ENCODE peak calls at places on chromosomes 12 and 14, in seven cellular contexts. J is CD8-positive, alpha-beta T cell; M is IMR-90; G is CD4-positive, alpha-beta memory T cell; Z is iPS DF 6.9; F is spleen; E is neuronal stem cell. A is an unnamed sample. For H3K4me1, the result is how much of the 10 kb centered on the place peaks cover.

GRCh38 chr12:89073027-89073398 is 279.3 kb downstream of the DUSP6 start:
- DNase-seq in G (no peak), Z (no peak), J (no peak), E (no peak), F (no peak), M (peak), A (no peak)

GRCh38 chr12:124381454-124382207 is 86.7 kb downstream of the RFLNA start:
- DNase-seq in G (no peak), F (peak), J (no peak), Z (no peak), M (peak), E (no peak), A (no peak)

GRCh38 chr12:64618953-64619590 is 8.8 kb downstream of the RASSF3 start:
- DNase-seq in G (no peak), J (no peak), E (no peak), Z (no peak), F (no peak), M (peak), A (no peak)

GRCh38 chr12:16610743-16611142 is 4.8 kb upstream of the LMO3 start:
- DNase-seq in J (no peak), G (no peak), Z (no peak), E (no peak), M (no peak), F (no peak), A (no peak)

GRCh38 chr14:52124791-52125661 is 56.2 kb upstream of the NID2 start:
- DNase-seq in Z (peak), J (no peak), E (no peak), G (peak), F (no peak), M (peak), A (peak)

GRCh38 chr12:63124778-63125177 is 26.2 kb downstream of the AVPR1A start:
- DNase-seq in J (no peak), G (no peak), E (no peak), Z (no peak), M (no peak), F (no peak), A (no peak)

GRCh38 chr14:92486881-92487280 is 26.7 kb upstream of the RIN3 start:
- DNase-seq in G (no peak), J (no peak), Z (no peak), E (no peak), M (peak), F (no peak), A (no peak)

GRCh38 chr14:105865904-105866840 is 339.8 kb downstream of the TMEM121 start:
- DNase-seq in Z (no peak), F (peak), M (no peak), J (no peak), G (no peak), E (no peak), A (no peak)

GRCh38 chr14:69484444-69485113 is at the start of gene PLEKHD1:
- DNase-seq in G (no peak), M (no peak), E (peak), Z (no peak), J (no peak), F (no peak), A (no peak)

GRCh38 chr12:6570264-6570887 is 2.3 kb upstream of the NOP2 start:
- DNase-seq in F (peak), E (no peak), G (peak), M (no peak), J (peak), Z (no peak), A (no peak)

GRCh38 chr12:129028824-129029223 is 175.5 kb downstream of the GLT1D1 start:
- DNase-seq in G (no peak), J (no peak), M (no peak), Z (no peak), F (no peak), E (no peak), A (no peak)

GRCh38 chr12:42735869-42736361 is 146.4 kb upstream of the PRICKLE1 start:
- DNase-seq in F (no peak), J (no peak), E (no peak), G (no peak), Z (no peak), M (no peak), A (no peak)

GRCh38 chr12:71671816-71672215 is 7.7 kb downstream of the THAP2 start:
- DNase-seq in G (no peak), E (no peak), M (no peak), Z (no peak), F (no peak), J (no peak), A (no peak)

GRCh38 chr12:106090586-106091411 is 48.0 kb downstream of the NUAK1 start:
- DNase-seq in J (no peak), E (no peak), F (no peak), Z (no peak), M (peak), G (no peak), A (no peak)

GRCh38 chr12:64560395-64561301 is 49.6 kb upstream of the RASSF3 start:
- DNase-seq in J (no peak), G (no peak), E (no peak), F (no peak), Z (no peak), M (peak), A (no peak)

GRCh38 chr12:103441437-103442186 is 54.2 kb downstream of the C12orf42 start:
- DNase-seq in G (peak), E (no peak), J (peak), M (no peak), F (peak), Z (no peak), A (peak)

GRCh38 chr14:68486033-68486732 is 306.7 kb downstream of the ZFP36L1 start:
- DNase-seq in F (no peak), Z (no peak), J (no peak), G (no peak), E (no peak), M (no peak), A (no peak)

GRCh38 chr12:58657175-58657574 is 263.1 kb downstream of the LRIG3 start:
- DNase-seq in M (no peak), E (no peak), F (no peak), Z (no peak), G (no peak), J (no peak), A (no peak)

GRCh38 chr14:80549141-80549540 is 337.8 kb upstream of the DIO2 start:
- DNase-seq in G (no peak), E (no peak), F (no peak), J (no peak), Z (no peak), M (no peak), A (no peak)

GRCh38 chr14:26966942-26967341 is 369.1 kb upstream of the NOVA1 start:
- DNase-seq in G (no peak), Z (no peak), F (no peak), E (no peak), J (no peak), M (no peak), A (no peak)

GRCh38 chr12:115866909-115867525 is 410.5 kb downstream of the MED13L start:
- DNase-seq in F (no peak), E (no peak), J (no peak), Z (no peak), M (no peak), G (no peak), A (no peak)

GRCh38 chr12:12804432-12804886 is 8.7 kb upstream of the DDX47 start:
- DNase-seq in G (no peak), F (no peak), Z (no peak), E (no peak), J (no peak), M (peak), A (no peak)

GRCh38 chr12:105906545-105906944 is 232.2 kb downstream of the NUAK1 start:
- DNase-seq in M (no peak), F (no peak), J (no peak), G (no peak), Z (no peak), E (no peak), A (no peak)

GRCh38 chr14:67971627-67972625 is 152.3 kb downstream of the RAD51B start:
- DNase-seq in M (peak), F (no peak), G (no peak), Z (no peak), J (no peak), E (no peak), A (no peak)

GRCh38 chr14:84749191-84749945 is 780.6 kb upstream of the FLRT2 start:
- DNase-seq in E (no peak), M (no peak), F (no peak), J (no peak), G (no peak), Z (no peak), A (no peak)

GRCh38 chr12:41769810-41770209 is 374.9 kb downstream of the GXYLT1 start:
- DNase-seq in E (no peak), F (no peak), G (no peak), M (no peak), Z (no peak), J (no peak), A (no peak)

GRCh38 chr12:124294686-124295315 is at the start of gene RFLNA:
- DNase-seq in E (peak), J (no peak), Z (no peak), F (no peak), G (no peak), M (no peak), A (no peak)

GRCh38 chr14:99260652-99261551 is 11.1 kb downstream of the BCL11B start:
- DNase-seq in J (peak), F (peak), Z (no peak), G (peak), M (no peak), E (no peak), A (peak)

GRCh38 chr12:31876568-31877424 is 82.4 kb upstream of the RESF1 start:
- DNase-seq in G (no peak), F (no peak), M (no peak), E (no peak), Z (no peak), J (no peak), A (no peak)

GRCh38 chr12:58268080-58268479 is 326.7 kb downstream of the ATP23 start:
- DNase-seq in J (no peak), G (no peak), Z (no peak), E (no peak), M (peak), F (no peak), A (no peak)

GRCh38 chr14:89702151-89702936 is 252.2 kb downstream of the EFCAB11 start:
- DNase-seq in J (no peak), Z (no peak), G (no peak), M (peak), F (no peak), E (peak), A (no peak)

GRCh38 chr14:64170190-64170589 is 124.0 kb downstream of the ESR2 start:
- DNase-seq in E (no peak), Z (no peak), J (no peak), F (no peak), M (no peak), G (no peak), A (no peak)

GRCh38 chr14:61616524-61617185 is 78.7 kb upstream of the HIF1A start:
- DNase-seq in M (peak), E (no peak), J (no peak), F (no peak), G (no peak), Z (no peak), A (no peak)

GRCh38 chr12:130098301-130099005 is 63.8 kb upstream of the FZD10 start:
- DNase-seq in Z (no peak), G (no peak), J (no peak), F (no peak), E (no peak), M (no peak), A (no peak)

GRCh38 chr14:76909266-76909665 is 83.1 kb downstream of the LRRC74A start:
- DNase-seq in F (no peak), G (no peak), E (no peak), Z (no peak), J (no peak), M (no peak), A (no peak)

GRCh38 chr14:45070215-45070614 is 13.7 kb upstream of the PRPF39 start:
- DNase-seq in Z (no peak), F (no peak), J (no peak), E (no peak), G (no peak), M (peak), A (no peak)

GRCh38 chr12:90922068-90922743 is 32.8 kb downstream of the CCER1 start:
- DNase-seq in Z (no peak), M (peak), F (no peak), G (no peak), J (no peak), E (no peak), A (no peak)

GRCh38 chr12:13472690-13473089 is 276.2 kb downstream of the EMP1 start:
- DNase-seq in G (no peak), E (no peak), J (no peak), Z (no peak), F (no peak), M (peak), A (no peak)

GRCh38 chr12:124480469-124481256 is 86.7 kb downstream of the NCOR2 start:
- DNase-seq in M (peak), F (peak), Z (no peak), E (no peak), G (peak), J (peak), A (no peak)

GRCh38 chr12:93122089-93122488 is 193.0 kb upstream of the EEA1 start:
- DNase-seq in G (no peak), Z (no peak), E (no peak), J (no peak), F (no peak), M (peak), A (no peak)

GRCh38 chr12:53005215-53005985 is 856 bp upstream of the EIF4B start:
- DNase-seq in J (no peak), G (no peak), F (peak), E (peak), M (no peak), Z (no peak), A (no peak)
- H3K4me1 ChIP-seq in J (under half), G (under half), F (under half), E (under half), M (under half), Z (under half), A (under half)

DNA sequence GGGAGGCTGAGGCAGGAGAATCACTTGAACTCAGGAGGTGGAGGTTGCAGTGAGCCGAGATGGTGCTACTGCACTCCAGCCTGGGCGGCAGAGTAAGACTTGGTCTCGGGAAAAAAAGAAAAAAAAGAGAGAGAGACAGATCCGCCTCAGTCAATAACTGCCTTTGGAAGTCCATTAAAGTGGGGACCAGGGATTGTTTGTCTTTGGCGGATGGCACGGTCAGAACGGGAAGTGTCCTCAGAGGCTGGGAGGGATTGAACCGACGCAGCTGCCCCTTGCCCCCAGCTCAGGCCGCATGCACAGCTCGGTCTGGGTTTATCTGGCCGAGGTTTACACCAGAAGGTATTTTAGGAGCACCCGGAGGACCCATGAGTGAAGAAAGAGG is 54.4 kb downstream of the TESC start:
- DNase-seq in J (no peak), Z (no peak), F (no peak), M (no peak), G (no peak), E (no peak), A (no peak)
- H3K4me3 ChIP-seq in J (no peak), Z (no peak), F (no peak), M (no peak), G (no peak), E (no peak), A (no peak)

DNA sequence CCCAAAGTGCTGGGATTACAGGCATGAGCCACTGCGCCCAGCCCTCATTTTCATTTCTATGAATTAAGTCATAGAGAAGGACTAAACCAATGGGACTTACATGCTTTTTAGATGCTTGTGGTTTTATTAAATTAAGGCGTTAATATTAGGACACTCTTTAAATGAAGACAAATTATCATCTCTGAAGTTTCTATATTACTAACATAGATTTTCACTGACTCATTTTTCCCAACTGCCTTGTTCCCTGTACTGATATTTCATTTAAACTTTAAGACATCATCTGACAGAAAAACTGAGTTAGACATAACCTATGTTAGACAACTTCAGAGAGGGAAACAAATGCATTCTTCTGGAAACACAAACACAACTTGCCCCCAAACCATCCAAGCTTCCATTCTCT is 99.8 kb downstream of the BTG1 start:
- DNase-seq in G (no peak), E (no peak), M (no peak), F (no peak), J (no peak), Z (no peak), A (no peak)
- H3K4me1 ChIP-seq in G (half or more), E (under half), M (under half), F (under half), J (under half), Z (under half), A (under half)

DNA sequence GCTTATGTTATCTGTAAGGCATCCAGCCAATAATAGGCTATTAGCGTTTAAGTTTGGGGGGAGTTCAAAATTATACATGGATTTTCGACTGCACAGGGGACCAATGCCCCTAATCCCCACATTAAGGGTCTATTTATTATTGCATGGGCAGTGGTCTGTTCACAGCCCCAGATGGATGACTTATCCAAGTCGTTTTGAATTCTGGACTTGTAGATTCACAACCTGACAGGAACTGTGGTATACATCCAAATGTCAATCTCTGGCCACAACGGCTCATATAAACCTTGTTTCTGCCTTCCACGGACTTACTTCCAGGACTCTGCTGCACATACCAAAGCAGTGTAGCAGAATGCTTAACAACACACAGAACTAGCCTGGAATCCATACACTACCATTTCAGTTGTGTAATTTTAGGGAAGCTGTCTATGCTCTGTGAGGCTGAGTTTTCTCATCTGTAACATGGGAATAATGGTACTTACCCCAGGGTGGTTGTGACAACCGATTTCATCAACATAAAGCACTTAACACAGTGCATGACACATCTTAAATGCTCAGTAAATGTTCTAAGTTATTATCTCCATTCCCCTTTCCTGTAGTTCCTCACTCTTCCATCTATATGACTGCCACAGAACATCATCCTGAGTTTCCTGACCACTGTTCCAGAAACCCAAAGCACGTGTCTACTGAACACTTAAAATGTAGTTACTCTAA is 3.7 kb downstream of the DDX24 start:
- DNase-seq in J (no peak), G (no peak), E (no peak), F (no peak), Z (no peak), M (no peak), A (no peak)
- H3K4me3 ChIP-seq in J (peak), G (peak), E (no peak), F (peak), Z (no peak), M (peak), A (peak)

GRCh38 chr14:100856056-100856950 is 30.4 kb downstream of the MEG3 start:
- DNase-seq in J (no peak), M (no peak), F (peak), G (no peak), E (no peak), Z (no peak), A (no peak)

GRCh38 chr14:100859781-100860180 is 33.9 kb downstream of the MEG3 start:
- DNase-seq in M (no peak), E (no peak), J (no peak), F (peak), Z (no peak), G (no peak), A (no peak)

GRCh38 chr14:100858838-100859220 is 32.9 kb downstream of the MEG3 start:
- DNase-seq in M (no peak), F (peak), J (no peak), G (no peak), Z (no peak), E (no peak), A (no peak)

GRCh38 chr14:100857196-100857922 is 31.4 kb downstream of the MEG3 start:
- DNase-seq in G (no peak), M (no peak), J (no peak), Z (no peak), F (peak), E (no peak), A (no peak)

DNA sequence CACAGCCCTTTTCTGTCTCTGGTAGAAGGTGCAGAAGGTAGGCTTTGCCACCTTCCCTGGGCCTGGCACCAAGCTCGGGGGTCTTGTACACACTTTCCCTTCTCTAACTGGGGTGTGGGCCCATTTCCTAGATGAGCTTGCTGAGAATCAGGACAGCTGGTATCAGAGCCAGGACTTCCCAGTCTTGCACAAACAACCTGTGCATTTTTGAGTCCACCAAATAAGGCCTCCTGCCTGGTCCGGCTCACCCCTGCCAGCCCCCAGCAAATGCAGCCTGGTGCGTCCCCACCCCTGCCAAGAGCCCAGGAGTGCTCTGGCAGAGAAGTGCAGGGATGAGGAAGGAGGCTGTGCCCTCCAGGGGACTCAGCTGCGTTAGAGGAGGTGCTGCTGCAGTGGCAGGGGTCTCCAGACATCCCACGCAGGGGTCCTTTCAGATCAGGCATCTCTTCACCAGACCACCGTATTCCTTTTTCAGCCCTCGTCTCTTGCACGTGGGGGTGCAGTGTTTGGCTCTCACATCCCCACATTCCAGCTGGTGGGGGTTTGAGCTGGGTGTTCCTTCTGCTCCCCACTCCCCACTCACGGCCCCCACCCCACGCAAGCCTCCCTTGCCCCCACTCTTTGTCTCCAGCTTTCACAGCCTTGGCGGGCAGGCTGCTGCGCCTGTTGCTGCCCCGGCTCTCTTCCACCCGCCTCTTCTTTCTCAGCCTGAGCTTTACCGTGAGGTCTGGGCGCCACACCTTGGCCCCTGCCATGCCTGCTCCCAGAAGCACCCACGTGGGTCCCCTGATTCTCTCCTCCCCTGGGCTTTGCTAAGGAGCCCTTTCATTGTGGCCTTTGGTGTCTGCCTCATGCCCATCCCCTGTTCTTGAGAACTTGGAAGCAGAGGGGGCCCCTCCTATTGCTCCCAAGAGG is 32.3 kb downstream of the MEG3 start:
- DNase-seq in J (no peak), G (no peak), Z (no peak), F (peak), M (no peak), E (no peak), A (no peak)
- H3K4me1 ChIP-seq in J (under half), G (under half), Z (under half), F (under half), M (under half), E (under half), A (under half)

DNA sequence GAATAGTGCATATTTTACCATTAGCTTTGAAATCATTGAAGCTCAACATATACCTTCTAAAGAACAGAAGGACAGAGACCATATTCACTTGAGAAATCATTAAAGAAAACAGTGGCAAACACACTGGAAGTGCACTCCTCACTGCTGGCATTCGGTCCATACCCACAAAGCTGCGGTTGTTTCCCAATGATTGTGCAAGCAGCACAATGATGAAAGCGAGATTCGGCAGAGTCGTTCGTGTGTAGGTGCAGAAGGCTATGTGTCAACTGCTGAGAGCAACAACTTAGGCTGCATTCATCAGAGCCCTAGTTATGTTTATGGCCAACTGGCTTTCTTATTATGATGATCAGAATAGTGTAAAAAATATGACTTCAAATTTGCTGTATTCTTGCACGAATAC is 688.5 kb downstream of the NOVA1 start:
- DNase-seq in Z (no peak), E (no peak), J (no peak), F (no peak), M (no peak), G (no peak), A (no peak)
- H3K4me3 ChIP-seq in Z (no peak), E (no peak), J (no peak), F (no peak), M (no peak), G (no peak), A (no peak)